ENCODE peak calls at places on chromosomes 13 and 19, in five cellular contexts. J is D721Med, C is astrocyte, X is HFFc6, E is thoracic aorta. A is an unnamed sample.

GRCh38 chr13:20197361-20197834 is 4.7 kb upstream of the GJB2 start:
- DNase-seq in J (no peak), C (peak; percentile 36), X (no peak), E (no peak), A (peak; percentile 28)

GRCh38 chr19:38209671-38210457 is 14.2 kb downstream of the DPF1 start:
- DNase-seq in J (no peak), C (no peak), X (peak; percentile 19), E (peak; percentile 26), A (no peak)

GRCh38 chr13:79631260-79631659 is 150.3 kb downstream of the NDFIP2 start:
- DNase-seq in J (no peak), C (peak; percentile 61), X (peak; percentile 96), E (no peak), A (no peak)

GRCh38 chr13:101018720-101019119 is 344.1 kb upstream of the TMTC4 start:
- DNase-seq in J (no peak), C (peak; percentile 80), X (peak; percentile 70), E (no peak), A (no peak)

GRCh38 chr13:86581711-86582110 is 782.5 kb upstream of the SLITRK6 start:
- DNase-seq in J (no peak), C (peak; percentile 55), X (no peak), E (no peak), A (no peak)

GRCh38 chr19:42028304-42029216 is 34.5 kb upstream of the ATP1A3 start:
- DNase-seq in J (no peak), C (no peak), X (no peak), E (no peak), A (peak; percentile 50)

GRCh38 chr13:91031508-91031907 is 316.0 kb upstream of the MIR17HG start:
- DNase-seq in J (no peak), C (no peak), X (no peak), E (no peak), A (no peak)

GRCh38 chr13:40440990-40441820 is 225.2 kb downstream of the FOXO1 start:
- DNase-seq in J (no peak), C (peak; percentile 29), X (no peak), E (peak; percentile 38), A (no peak)

GRCh38 chr19:46963093-46963734 is 56.4 kb upstream of the NPAS1 start:
- DNase-seq in J (no peak), C (peak; percentile 96), X (peak; percentile 95), E (no peak), A (peak; percentile 54)

GRCh38 chr13:98653471-98653985 is 76.6 kb upstream of the STK24 start:
- DNase-seq in J (peak; percentile 80), C (peak; percentile 34), X (peak; percentile 62), E (peak; percentile 24), A (peak; percentile 88)

GRCh38 chr19:46069841-46070341 is 29.1 kb upstream of the IGFL4 start:
- DNase-seq in J (no peak), C (peak; percentile 95), X (peak; percentile 79), E (no peak), A (no peak)

GRCh38 chr13:105572401-105572800 is 963.1 kb downstream of the EFNB2 start:
- DNase-seq in J (no peak), C (peak; percentile 38), X (no peak), E (no peak), A (no peak)

GRCh38 chr19:16542045-16542893 is at the start of gene CHERP:
- DNase-seq in J (peak; percentile 67), C (peak; percentile 82), X (peak; percentile 89), E (peak; percentile 65), A (peak; percentile 94)

GRCh38 chr13:46721054-46721453 is 75.9 kb downstream of the ESD start:
- DNase-seq in J (no peak), C (no peak), X (peak; percentile 36), E (no peak), A (peak; percentile 65)

GRCh38 chr19:23415034-23415433 is 19.8 kb upstream of the ZNF91 start:
- DNase-seq in J (no peak), C (no peak), X (no peak), E (no peak), A (no peak)

GRCh38 chr19:23415561-23416191 is 20.4 kb upstream of the ZNF91 start:
- DNase-seq in J (peak; percentile 46), C (no peak), X (no peak), E (no peak), A (peak; percentile 49)

GRCh38 chr19:23420824-23421223 is 25.6 kb upstream of the ZNF91 start:
- DNase-seq in J (no peak), C (no peak), X (no peak), E (no peak), A (no peak)
- TF ChIP-seq CTCF in J (no peak), C (no peak), X (no peak), E (no peak), A (no peak)

GRCh38 chr19:48481191-48481500 is 12.0 kb downstream of the CYTH2 start:
- DNase-seq in J (no peak), C (peak; percentile 59), X (peak; percentile 26), E (no peak), A (no peak)

GRCh38 chr19:48480476-48481190 is 11.5 kb downstream of the CYTH2 start:
- DNase-seq in J (no peak), C (no peak), X (peak; percentile 13), E (no peak), A (peak; percentile 65)

GRCh38 chr19:48480151-48480475 is 10.9 kb downstream of the CYTH2 start:
- DNase-seq in J (no peak), C (no peak), X (no peak), E (no peak), A (peak; percentile 59)

GRCh38 chr19:48478339-48479061 is 9.3 kb downstream of the CYTH2 start:
- DNase-seq in J (no peak), C (no peak), X (no peak), E (no peak), A (no peak)

GRCh38 chr19:48479686-48480085 is 10.5 kb downstream of the CYTH2 start:
- DNase-seq in J (no peak), C (no peak), X (no peak), E (no peak), A (no peak)
- TF ChIP-seq CTCF in J (no peak), C (no peak), X (no peak), E (no peak), A (no peak)

DNA sequence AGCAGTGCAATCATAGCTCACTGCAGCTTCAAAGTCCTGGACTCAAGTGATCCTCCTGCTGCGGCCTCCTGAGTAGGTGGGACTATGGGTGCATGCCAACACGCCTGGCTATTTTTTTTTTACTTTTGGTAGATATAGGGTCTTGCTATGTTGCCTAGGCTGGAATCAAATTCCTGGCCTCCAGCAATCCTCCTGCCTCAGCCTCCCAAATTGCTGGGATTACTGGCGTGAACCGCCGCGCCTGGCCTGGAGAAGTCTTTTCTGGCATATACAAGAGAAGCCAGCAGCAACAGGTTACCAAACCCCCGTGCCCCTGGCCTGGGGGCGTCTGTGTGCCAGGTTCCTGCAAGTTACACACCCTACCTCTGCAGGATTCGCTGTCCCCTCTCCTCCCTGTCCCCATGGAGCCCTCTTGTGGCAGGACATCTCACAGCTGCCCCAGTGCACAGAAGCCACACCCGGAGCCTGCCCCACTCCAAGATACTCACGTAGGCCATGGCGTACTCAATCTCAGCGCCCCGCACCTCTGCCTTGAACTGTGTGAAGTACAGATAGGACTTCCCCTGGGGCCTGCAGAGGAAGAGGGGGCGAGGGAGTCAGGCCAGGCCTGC is 9.9 kb downstream of the MYDGF start:
- DNase-seq in J (no peak), C (no peak), X (no peak), E (no peak), A (peak; percentile 35)
- TF ChIP-seq CTCF in J (peak; percentile 8), C (no peak), X (peak; percentile 56), E (no peak), A (no peak)

GRCh38 chr13:60396783-60397692 is at the start of gene TDRD3:
- DNase-seq in J (peak; percentile 43), C (peak; percentile 81), X (peak; percentile 79), E (peak; percentile 13), A (peak; percentile 91)
- TF ChIP-seq CTCF in J (peak; percentile 69), C (peak; percentile 73), X (peak; percentile 84), E (peak; percentile 70), A (peak; percentile 62)

GRCh38 chr19:28012361-28012760 is 1200.6 kb downstream of the UQCRFS1 start:
- DNase-seq in J (no peak), C (no peak), X (no peak), E (no peak), A (no peak)
- TF ChIP-seq CTCF in J (peak; percentile 3), C (no peak), X (no peak), E (no peak), A (no peak)

GRCh38 chr19:17676295-17676694 is 11.9 kb downstream of the UNC13A start:
- DNase-seq in J (no peak), C (no peak), X (no peak), E (no peak), A (no peak)

GRCh38 chr19:17679526-17680234 is 8.5 kb downstream of the UNC13A start:
- DNase-seq in J (no peak), C (no peak), X (no peak), E (no peak), A (no peak)

GRCh38 chr19:17673937-17674799 is 14.0 kb downstream of the UNC13A start:
- DNase-seq in J (no peak), C (no peak), X (no peak), E (no peak), A (no peak)

GRCh38 chr19:17678836-17679235 is 9.3 kb downstream of the UNC13A start:
- DNase-seq in J (no peak), C (no peak), X (no peak), E (no peak), A (no peak)

DNA sequence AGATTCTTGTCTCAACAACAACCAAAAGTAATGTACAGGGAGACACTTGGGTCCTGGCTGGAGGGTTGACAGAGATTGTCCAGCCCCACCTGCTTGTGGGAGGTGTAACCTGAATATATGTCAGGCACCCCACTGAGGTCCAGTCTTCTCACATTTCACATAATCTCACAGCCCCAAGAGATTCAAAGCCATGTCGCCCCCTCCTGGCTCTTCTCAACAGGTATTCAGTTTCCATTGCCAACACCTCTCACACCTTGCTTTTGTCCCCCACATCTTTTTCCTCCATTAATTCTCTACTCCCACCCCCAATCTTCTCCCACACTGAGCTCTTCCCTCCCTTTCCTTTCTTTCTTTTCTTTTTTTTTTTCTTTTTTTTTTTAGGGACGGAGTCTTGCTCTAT is 11.2 kb downstream of the UNC13A start:
- DNase-seq in J (no peak), C (no peak), X (no peak), E (no peak), A (peak; percentile 35)
- TF ChIP-seq CTCF in J (peak; percentile 29), C (no peak), X (peak; percentile 55), E (no peak), A (no peak)